ENCODE peak calls at places on chromosomes 1 and 21, in seven cellular contexts. G, Z, A, P, Q, M and T are unnamed samples.

GRCh38 chr1:61043010-61043820 is 39.1 kb upstream of the NFIA start:
- DNase-seq in G (peak), M (peak), P (peak), Q (peak), Z (peak), A (peak), T (peak)

GRCh38 chr1:228274452-228275153 is 66.8 kb downstream of the OBSCN start:
- DNase-seq in Q (no peak), M (no peak), Z (no peak), A (peak), G (peak), P (no peak), T (no peak)

GRCh38 chr1:25695991-25696330 is 79.4 kb downstream of the MAN1C1 start:
- DNase-seq in A (no peak), G (no peak), P (no peak), Q (no peak), M (no peak), Z (no peak), T (no peak)

GRCh38 chr1:231410041-231410591 is 12.0 kb downstream of the EGLN1 start:
- DNase-seq in Q (no peak), P (peak), G (no peak), A (no peak), M (no peak), Z (no peak), T (no peak)

GRCh38 chr1:97778718-97779117 is 142.1 kb downstream of the DPYD start:
- DNase-seq in G (no peak), M (no peak), Q (no peak), P (peak), Z (peak), A (no peak), T (no peak)

GRCh38 chr1:38784452-38785284 is 74.9 kb downstream of the RRAGC start:
- DNase-seq in Q (no peak), G (no peak), Z (no peak), P (no peak), A (no peak), M (no peak), T (no peak)

GRCh38 chr1:83637586-83637985 is 361.3 kb downstream of the TTLL7 start:
- DNase-seq in G (no peak), Z (no peak), P (no peak), A (no peak), Q (no peak), M (no peak), T (no peak)

GRCh38 chr1:161910516-161911077 is 113.1 kb downstream of the OLFML2B start:
- DNase-seq in G (no peak), Z (no peak), Q (no peak), M (no peak), A (no peak), P (no peak), T (no peak)

GRCh38 chr1:173408886-173409285 is 68.2 kb upstream of the PRDX6 start:
- DNase-seq in Z (no peak), P (no peak), G (no peak), A (no peak), Q (no peak), M (no peak), T (no peak)

GRCh38 chr1:84771895-84772294 is 81.6 kb upstream of the SSX2IP start:
- DNase-seq in P (no peak), M (no peak), Z (no peak), A (no peak), Q (no peak), G (no peak), T (no peak)

GRCh38 chr1:92259350-92259749 is 39.4 kb downstream of the GLMN start:
- DNase-seq in M (no peak), Z (no peak), A (no peak), G (no peak), Q (no peak), P (no peak), T (no peak)

GRCh38 chr1:158818991-158819405 is 12.2 kb upstream of the MNDA start:
- DNase-seq in P (no peak), M (no peak), A (no peak), G (no peak), Q (no peak), Z (peak), T (no peak)

GRCh38 chr1:6345460-6345859 is 48.1 kb downstream of the ACOT7 start:
- DNase-seq in Z (no peak), G (no peak), Q (no peak), P (no peak), A (no peak), M (no peak), T (no peak)

GRCh38 chr1:167533851-167534300 is 15.5 kb upstream of the CD247 start:
- DNase-seq in Z (peak), M (peak), Q (peak), P (peak), A (peak), G (peak), T (peak)

GRCh38 chr21:36700961-36701911 is 2.3 kb downstream of the SIM2 start:
- DNase-seq in G (no peak), Q (peak), P (no peak), M (no peak), A (no peak), Z (no peak), T (no peak)

GRCh38 chr1:39170731-39171375 is 33.6 kb upstream of the MACF1 start:
- DNase-seq in P (peak), G (no peak), Z (no peak), M (no peak), A (no peak), Q (peak), T (peak)

GRCh38 chr1:183911285-183911684 is 106.4 kb downstream of the RGL1 start:
- DNase-seq in A (no peak), P (no peak), Z (peak), M (no peak), G (no peak), Q (no peak), T (no peak)

GRCh38 chr1:43951021-43951985 is 4.6 kb downstream of the IPO13 start:
- DNase-seq in M (no peak), Q (no peak), Z (no peak), P (no peak), G (no peak), A (no peak), T (no peak)

GRCh38 chr1:185257947-185258203 is 59.2 kb downstream of the IVNS1ABP start:
- DNase-seq in A (no peak), G (no peak), P (no peak), Q (no peak), Z (no peak), M (no peak), T (no peak)

GRCh38 chr1:200314085-200314750 is 95.6 kb downstream of the ZNF281 start:
- DNase-seq in Z (no peak), P (no peak), G (no peak), M (no peak), A (no peak), Q (no peak), T (no peak)

GRCh38 chr1:97277891-97278662 is 556.5 kb downstream of the PTBP2 start:
- DNase-seq in Q (no peak), Z (no peak), G (no peak), M (no peak), P (no peak), A (no peak), T (no peak)

GRCh38 chr1:198977909-198978308 is 339.1 kb downstream of the PTPRC start:
- DNase-seq in P (no peak), Q (no peak), A (no peak), M (no peak), G (no peak), Z (no peak), T (no peak)